ENCODE peak calls at places on chromosomes 2 and 18, in ten cellular contexts. D, O, C, R, G, L, J, Z, F and V are unnamed samples.

GRCh38 chr2:233094614-233095013 is 34.5 kb downstream of the INPP5D start:
- DNase-seq in D (no peak), O (no peak), C (no peak), R (no peak), G (no peak), L (no peak), J (no peak), Z (no peak), F (no peak), V (no peak)

GRCh38 chr18:44518091-44518490 is 162.6 kb upstream of the SETBP1 start:
- DNase-seq in D (no peak), O (no peak), C (no peak), R (no peak), G (no peak), L (no peak), J (no peak), Z (no peak), F (no peak), V (no peak)

GRCh38 chr18:79241755-79242154 is 154.0 kb upstream of the NFATC1 start:
- DNase-seq in D (no peak), O (no peak), C (peak; percentile 94), R (no peak), G (no peak), L (no peak), J (no peak), Z (no peak), F (no peak), V (no peak)

GRCh38 chr2:67135201-67135600 is 261.9 kb upstream of the ETAA1 start:
- DNase-seq in D (no peak), O (no peak), C (peak; percentile 27), R (no peak), G (no peak), L (no peak), J (no peak), Z (no peak), F (no peak), V (no peak)

GRCh38 chr2:235564884-235565530 is 71.2 kb downstream of the AGAP1 start:
- DNase-seq in D (no peak), O (no peak), C (no peak), R (no peak), G (no peak), L (no peak), J (no peak), Z (no peak), F (no peak), V (no peak)

GRCh38 chr18:64474751-64475150 is 325.9 kb upstream of the LINC00305 start:
- DNase-seq in D (no peak), O (no peak), C (no peak), R (no peak), G (no peak), L (no peak), J (no peak), Z (no peak), F (no peak), V (no peak)

GRCh38 chr2:238284802-238285515 is 3.5 kb downstream of the PER2 start:
- DNase-seq in D (peak; percentile 11), O (no peak), C (no peak), R (no peak), G (no peak), L (no peak), J (no peak), Z (no peak), F (no peak), V (no peak)

GRCh38 chr18:26309283-26309682 is 83.0 kb downstream of the TAF4B start:
- DNase-seq in D (no peak), O (no peak), C (no peak), R (no peak), G (no peak), L (no peak), J (no peak), Z (no peak), F (no peak), V (no peak)

GRCh38 chr2:224847961-224848850 is 132.0 kb upstream of the CCDC195 start:
- DNase-seq in D (no peak), O (peak; percentile 87), C (peak; percentile 63), R (no peak), G (no peak), L (no peak), J (no peak), Z (peak; percentile 89), F (no peak), V (peak; percentile 28)

GRCh38 chr2:102154364-102154763 is 11.8 kb downstream of the IL1R1 start:
- DNase-seq in D (no peak), O (no peak), C (no peak), R (no peak), G (no peak), L (no peak), J (no peak), Z (no peak), F (no peak), V (no peak)

GRCh38 chr2:134075204-134075603 is 178.7 kb upstream of the MGAT5 start:
- DNase-seq in D (no peak), O (no peak), C (no peak), R (no peak), G (no peak), L (no peak), J (no peak), Z (no peak), F (no peak), V (peak; percentile 28)

GRCh38 chr18:57466745-57467144 is 31.6 kb downstream of the ONECUT2 start:
- DNase-seq in D (no peak), O (no peak), C (no peak), R (no peak), G (no peak), L (no peak), J (no peak), Z (peak; percentile 15), F (no peak), V (no peak)

GRCh38 chr2:11824901-11825592 is 78.6 kb downstream of the LPIN1 start:
- DNase-seq in D (no peak), O (no peak), C (no peak), R (no peak), G (no peak), L (no peak), J (no peak), Z (no peak), F (no peak), V (no peak)

GRCh38 chr2:179876266-179876665 is 14.9 kb upstream of the ZNF385B start:
- DNase-seq in D (no peak), O (no peak), C (no peak), R (no peak), G (no peak), L (no peak), J (peak; percentile 22), Z (no peak), F (no peak), V (no peak)

GRCh38 chr2:201151127-201152074 is 31.5 kb upstream of the CASP10 start:
- DNase-seq in D (no peak), O (peak; percentile 98), C (no peak), R (no peak), G (no peak), L (peak; percentile 61), J (peak; percentile 66), Z (peak; percentile 76), F (no peak), V (no peak)

GRCh38 chr2:63692002-63692606 is 103.3 kb downstream of the MDH1 start:
- DNase-seq in D (no peak), O (peak; percentile 67), C (peak; percentile 21), R (no peak), G (peak; percentile 6), L (no peak), J (peak; percentile 72), Z (peak; percentile 14), F (peak; percentile 8), V (peak; percentile 10)

GRCh38 chr2:218217366-218218309 is 649 bp downstream of the ARPC2 start:
- DNase-seq in D (peak; percentile 88), O (peak; percentile 55), C (no peak), R (peak; percentile 67), G (peak; percentile 57), L (no peak), J (peak; percentile 48), Z (peak; percentile 57), F (peak; percentile 51), V (peak; percentile 35)

GRCh38 chr2:195769975-195770374 is 112.9 kb downstream of the SLC39A10 start:
- DNase-seq in D (no peak), O (no peak), C (no peak), R (no peak), G (no peak), L (no peak), J (no peak), Z (no peak), F (no peak), V (no peak)

GRCh38 chr2:42566006-42566405 is 2.4 kb upstream of the MTA3 start:
- DNase-seq in D (no peak), O (no peak), C (no peak), R (no peak), G (no peak), L (no peak), J (no peak), Z (no peak), F (no peak), V (no peak)

GRCh38 chr2:26577442-26578433 is 63.4 kb downstream of the CIB4 start:
- DNase-seq in D (peak; percentile 77), O (peak; percentile 60), C (peak; percentile 68), R (peak; percentile 15), G (peak; percentile 56), L (peak; percentile 40), J (peak; percentile 81), Z (peak; percentile 77), F (peak; percentile 84), V (no peak)

GRCh38 chr18:54162431-54162830 is 62.0 kb downstream of the MBD2 start:
- DNase-seq in D (no peak), O (no peak), C (no peak), R (no peak), G (no peak), L (no peak), J (no peak), Z (peak; percentile 4), F (no peak), V (no peak)

GRCh38 chr2:31197669-31198068 is 19.6 kb downstream of the CAPN14 start:
- DNase-seq in D (no peak), O (no peak), C (no peak), R (no peak), G (no peak), L (no peak), J (no peak), Z (no peak), F (no peak), V (no peak)

GRCh38 chr2:64857581-64858471 is 131.4 kb upstream of the SLC1A4 start:
- DNase-seq in D (no peak), O (peak; percentile 12), C (no peak), R (no peak), G (no peak), L (no peak), J (no peak), Z (peak; percentile 67), F (no peak), V (peak; percentile 82)

GRCh38 chr2:160493227-160494028 is at the start of gene RBMS1:
- DNase-seq in D (peak; percentile 74), O (peak; percentile 68), C (peak; percentile 60), R (peak; percentile 19), G (peak; percentile 29), L (peak; percentile 23), J (peak; percentile 61), Z (peak; percentile 73), F (no peak), V (no peak)

GRCh38 chr18:71405142-71405806 is 1116.4 kb downstream of the SOCS6 start:
- DNase-seq in D (no peak), O (no peak), C (no peak), R (no peak), G (no peak), L (no peak), J (no peak), Z (no peak), F (no peak), V (no peak)

GRCh38 chr2:95158891-95159619 is 593 bp downstream of the ZNF514 start:
- DNase-seq in D (peak; percentile 73), O (peak; percentile 30), C (no peak), R (no peak), G (no peak), L (no peak), J (peak; percentile 33), Z (peak; percentile 62), F (peak; percentile 68), V (peak; percentile 25)